ENCODE peak calls at places on chromosomes 4 and X, in six cellular contexts. One of them, this sample, is unnamed.

GRCh38 chr4:52780206-52780605 is 29.0 kb upstream of the ERVMER34-1 start:
- DNase-seq in left lung: no peak
- DNase-seq in suprapubic skin: no peak
- DNase-seq in kidney epithelial cell: no peak
- DNase-seq in astrocyte of the spinal cord: peak
- DNase-seq in right lobe of liver: no peak
- DNase-seq in this sample: peak

GRCh38 chr4:147096667-147097604 is 151.3 kb upstream of the TTC29 start:
- DNase-seq in right lobe of liver: no peak
- DNase-seq in left lung: no peak
- DNase-seq in kidney epithelial cell: peak
- DNase-seq in suprapubic skin: no peak
- DNase-seq in astrocyte of the spinal cord: peak
- DNase-seq in this sample: peak

GRCh38 chr4:157280673-157281072 is 60.1 kb downstream of the GRIA2 start:
- DNase-seq in suprapubic skin: no peak
- DNase-seq in left lung: no peak
- DNase-seq in kidney epithelial cell: no peak
- DNase-seq in right lobe of liver: no peak
- DNase-seq in astrocyte of the spinal cord: no peak
- DNase-seq in this sample: no peak

GRCh38 chrX:130106071-130106470 is 4.2 kb downstream of the ELF4 start:
- DNase-seq in right lobe of liver: no peak
- DNase-seq in kidney epithelial cell: no peak
- DNase-seq in left lung: no peak
- DNase-seq in astrocyte of the spinal cord: no peak
- DNase-seq in suprapubic skin: no peak
- DNase-seq in this sample: peak

GRCh38 chrX:67543818-67544217 is at the start of gene AR:
- DNase-seq in right lobe of liver: peak
- DNase-seq in astrocyte of the spinal cord: peak
- DNase-seq in left lung: peak
- DNase-seq in kidney epithelial cell: no peak
- DNase-seq in suprapubic skin: peak
- DNase-seq in this sample: peak

GRCh38 chr4:47531241-47531953 is 46.3 kb downstream of the ATP10D start:
- DNase-seq in suprapubic skin: no peak
- DNase-seq in astrocyte of the spinal cord: peak
- DNase-seq in left lung: no peak
- DNase-seq in kidney epithelial cell: peak
- DNase-seq in right lobe of liver: no peak
- DNase-seq in this sample: peak

GRCh38 chrX:11304829-11305228 is 11.6 kb downstream of the AMELX start:
- DNase-seq in left lung: no peak
- DNase-seq in kidney epithelial cell: no peak
- DNase-seq in suprapubic skin: no peak
- DNase-seq in right lobe of liver: no peak
- DNase-seq in astrocyte of the spinal cord: no peak
- DNase-seq in this sample: no peak

GRCh38 chr4:40152642-40153041 is 44.2 kb upstream of the RHOH start:
- DNase-seq in astrocyte of the spinal cord: no peak
- DNase-seq in right lobe of liver: no peak
- DNase-seq in left lung: no peak
- DNase-seq in suprapubic skin: no peak
- DNase-seq in kidney epithelial cell: no peak
- DNase-seq in this sample: no peak

GRCh38 chrX:151828434-151829080 is 84.1 kb upstream of the MAGEA4 start:
- DNase-seq in kidney epithelial cell: no peak
- DNase-seq in astrocyte of the spinal cord: no peak
- DNase-seq in suprapubic skin: no peak
- DNase-seq in right lobe of liver: no peak
- DNase-seq in left lung: no peak
- DNase-seq in this sample: peak

GRCh38 chr4:111595456-111595855 is 549.8 kb upstream of the FAM241A start:
- DNase-seq in right lobe of liver: no peak
- DNase-seq in suprapubic skin: no peak
- DNase-seq in kidney epithelial cell: no peak
- DNase-seq in astrocyte of the spinal cord: no peak
- DNase-seq in left lung: no peak
- DNase-seq in this sample: no peak

GRCh38 chrX:72576161-72576896 is 3.7 kb upstream of the HDAC8 start:
- DNase-seq in left lung: no peak
- DNase-seq in astrocyte of the spinal cord: peak
- DNase-seq in right lobe of liver: peak
- DNase-seq in kidney epithelial cell: no peak
- DNase-seq in suprapubic skin: no peak
- DNase-seq in this sample: peak

GRCh38 chr4:87851955-87852354 is 19.2 kb downstream of the MEPE start:
- DNase-seq in kidney epithelial cell: no peak
- DNase-seq in suprapubic skin: no peak
- DNase-seq in right lobe of liver: no peak
- DNase-seq in astrocyte of the spinal cord: no peak
- DNase-seq in left lung: no peak
- DNase-seq in this sample: no peak

GRCh38 chr4:73917081-73917501 is 47.9 kb downstream of the CXCL1 start:
- DNase-seq in left lung: no peak
- DNase-seq in kidney epithelial cell: peak
- DNase-seq in suprapubic skin: no peak
- DNase-seq in astrocyte of the spinal cord: peak
- DNase-seq in right lobe of liver: no peak
- DNase-seq in this sample: peak

GRCh38 chr4:74590476-74590875 is 145.5 kb downstream of the AREG start:
- DNase-seq in left lung: no peak
- DNase-seq in suprapubic skin: no peak
- DNase-seq in right lobe of liver: no peak
- DNase-seq in kidney epithelial cell: no peak
- DNase-seq in astrocyte of the spinal cord: no peak
- DNase-seq in this sample: no peak

GRCh38 chr4:8618421-8618820 is 25.9 kb downstream of the CPZ start:
- DNase-seq in left lung: peak
- DNase-seq in right lobe of liver: no peak
- DNase-seq in astrocyte of the spinal cord: no peak
- DNase-seq in kidney epithelial cell: no peak
- DNase-seq in suprapubic skin: peak
- DNase-seq in this sample: no peak

GRCh38 chrX:138917781-138918180 is 206.3 kb upstream of the FGF13 start:
- DNase-seq in astrocyte of the spinal cord: peak
- DNase-seq in kidney epithelial cell: peak
- DNase-seq in left lung: no peak
- DNase-seq in suprapubic skin: no peak
- DNase-seq in right lobe of liver: no peak
- DNase-seq in this sample: peak

GRCh38 chr4:77167173-77167572 is 10.2 kb downstream of the CCNG2 start:
- DNase-seq in kidney epithelial cell: no peak
- DNase-seq in left lung: no peak
- DNase-seq in astrocyte of the spinal cord: no peak
- DNase-seq in suprapubic skin: no peak
- DNase-seq in right lobe of liver: no peak
- DNase-seq in this sample: no peak

GRCh38 chr4:157270552-157270951 is 50.0 kb downstream of the GRIA2 start:
- DNase-seq in kidney epithelial cell: no peak
- DNase-seq in left lung: no peak
- DNase-seq in suprapubic skin: no peak
- DNase-seq in right lobe of liver: no peak
- DNase-seq in astrocyte of the spinal cord: no peak
- DNase-seq in this sample: no peak

GRCh38 chrX:9282325-9282724 is 182.5 kb upstream of the TBL1X start:
- DNase-seq in left lung: no peak
- DNase-seq in suprapubic skin: no peak
- DNase-seq in kidney epithelial cell: no peak
- DNase-seq in right lobe of liver: no peak
- DNase-seq in astrocyte of the spinal cord: no peak
- DNase-seq in this sample: no peak

GRCh38 chr4:39932776-39933402 is 44.8 kb downstream of the PDS5A start:
- DNase-seq in kidney epithelial cell: no peak
- DNase-seq in suprapubic skin: no peak
- DNase-seq in right lobe of liver: no peak
- DNase-seq in left lung: no peak
- DNase-seq in astrocyte of the spinal cord: no peak
- DNase-seq in this sample: no peak

GRCh38 chr4:56727150-56727549 is 46.1 kb upstream of the HOPX start:
- DNase-seq in left lung: no peak
- DNase-seq in right lobe of liver: no peak
- DNase-seq in suprapubic skin: no peak
- DNase-seq in astrocyte of the spinal cord: peak
- DNase-seq in kidney epithelial cell: no peak
- DNase-seq in this sample: no peak

GRCh38 chrX:154091678-154092077 is 5.8 kb downstream of the MECP2 start:
- DNase-seq in left lung: no peak
- DNase-seq in astrocyte of the spinal cord: no peak
- DNase-seq in suprapubic skin: no peak
- DNase-seq in right lobe of liver: no peak
- DNase-seq in kidney epithelial cell: no peak
- DNase-seq in this sample: no peak

DNA sequence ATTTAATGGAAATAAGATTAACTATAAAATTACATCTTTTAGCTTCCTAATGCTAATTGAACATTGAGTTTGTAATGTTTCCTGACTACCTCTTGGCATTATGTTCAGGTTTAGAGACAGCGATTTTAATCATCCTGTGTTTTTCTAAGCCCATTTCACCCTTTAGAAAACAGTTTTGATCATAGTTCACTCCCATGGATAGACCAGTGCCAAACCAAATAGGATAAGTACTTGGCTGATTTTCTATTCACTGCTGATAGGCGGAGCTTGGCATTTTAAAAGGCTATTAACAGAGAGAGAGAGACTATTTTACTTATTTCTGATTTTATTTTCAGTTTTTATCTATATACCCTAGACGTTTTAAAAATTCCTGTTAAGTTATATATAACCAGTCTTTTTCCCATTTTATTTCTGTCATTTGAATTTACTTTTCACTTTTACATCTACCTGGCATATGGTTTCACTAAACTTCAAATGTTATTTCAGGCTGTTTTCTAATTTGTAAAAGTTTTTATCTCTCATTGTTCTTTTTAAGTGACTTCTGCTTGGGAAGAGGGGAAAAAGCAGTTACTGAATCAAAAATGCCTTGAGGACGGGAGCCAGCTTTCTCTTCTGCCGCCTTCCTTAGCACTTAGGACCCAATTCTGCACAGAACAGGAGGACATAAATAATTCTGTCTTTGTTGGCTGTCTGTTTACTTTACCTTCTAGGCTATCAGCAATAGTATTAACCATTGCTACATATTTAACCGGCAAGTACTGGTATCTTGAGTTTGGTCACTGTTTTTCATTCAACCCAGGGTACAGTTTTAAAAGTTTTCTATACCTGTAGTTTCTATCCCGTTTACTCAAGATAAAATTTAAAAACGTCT is 46.4 kb downstream of the SGMS2 start:
- DNase-seq in astrocyte of the spinal cord: no peak
- DNase-seq in right lobe of liver: no peak
- DNase-seq in kidney epithelial cell: no peak
- DNase-seq in suprapubic skin: no peak
- DNase-seq in left lung: no peak
- DNase-seq in this sample: peak
- TF ChIP-seq CTCF in astrocyte of the spinal cord: no peak
- TF ChIP-seq CTCF in right lobe of liver: no peak
- TF ChIP-seq CTCF in kidney epithelial cell: no peak
- TF ChIP-seq CTCF in suprapubic skin: no peak
- TF ChIP-seq CTCF in left lung: no peak
- TF ChIP-seq CTCF in this sample: no peak

DNA sequence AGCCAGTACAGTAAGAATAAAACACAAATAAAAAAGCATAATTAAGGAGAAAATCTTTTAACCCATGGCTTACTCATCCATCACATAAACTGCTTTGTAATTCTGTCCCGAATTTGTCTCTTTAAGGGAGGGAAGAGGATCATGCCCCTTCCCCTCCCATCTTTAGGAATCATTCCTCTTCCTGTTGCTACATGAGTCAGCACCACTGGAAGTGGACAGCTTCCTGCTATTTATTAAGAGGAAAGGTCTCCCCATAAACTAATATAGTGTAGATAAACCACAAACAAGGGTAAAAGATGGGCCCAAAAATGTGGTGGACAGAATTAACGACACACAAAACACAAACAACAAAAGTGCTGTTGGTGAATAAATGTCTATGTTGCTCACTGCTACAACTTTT is 75.8 kb downstream of the PPP3CA start:
- DNase-seq in kidney epithelial cell: no peak
- DNase-seq in suprapubic skin: no peak
- DNase-seq in left lung: no peak
- DNase-seq in astrocyte of the spinal cord: no peak
- DNase-seq in right lobe of liver: no peak
- DNase-seq in this sample: no peak
- H3K4me3 ChIP-seq in kidney epithelial cell: no peak
- H3K4me3 ChIP-seq in suprapubic skin: no peak
- H3K4me3 ChIP-seq in left lung: no peak
- H3K4me3 ChIP-seq in astrocyte of the spinal cord: no peak
- H3K4me3 ChIP-seq in right lobe of liver: no peak
- H3K4me3 ChIP-seq in this sample: no peak

GRCh38 chrX:48806088-48806487 is 4.2 kb downstream of the HDAC6 start:
- DNase-seq in suprapubic skin: peak
- DNase-seq in kidney epithelial cell: no peak
- DNase-seq in astrocyte of the spinal cord: no peak
- DNase-seq in left lung: no peak
- DNase-seq in right lobe of liver: no peak
- DNase-seq in this sample: no peak
- TF ChIP-seq CTCF in suprapubic skin: no peak
- TF ChIP-seq CTCF in kidney epithelial cell: no peak
- TF ChIP-seq CTCF in astrocyte of the spinal cord: no peak
- TF ChIP-seq CTCF in left lung: no peak
- TF ChIP-seq CTCF in right lobe of liver: no peak
- TF ChIP-seq CTCF in this sample: no peak

GRCh38 chr4:162162672-162163071 is 1.1 kb downstream of the FSTL5 start:
- DNase-seq in astrocyte of the spinal cord: no peak
- DNase-seq in right lobe of liver: no peak
- DNase-seq in left lung: no peak
- DNase-seq in kidney epithelial cell: no peak
- DNase-seq in suprapubic skin: no peak
- DNase-seq in this sample: no peak

GRCh38 chr4:162164881-162165528 is 1.2 kb upstream of the FSTL5 start:
- DNase-seq in right lobe of liver: no peak
- DNase-seq in left lung: no peak
- DNase-seq in suprapubic skin: no peak
- DNase-seq in kidney epithelial cell: no peak
- DNase-seq in astrocyte of the spinal cord: peak
- DNase-seq in this sample: no peak

DNA sequence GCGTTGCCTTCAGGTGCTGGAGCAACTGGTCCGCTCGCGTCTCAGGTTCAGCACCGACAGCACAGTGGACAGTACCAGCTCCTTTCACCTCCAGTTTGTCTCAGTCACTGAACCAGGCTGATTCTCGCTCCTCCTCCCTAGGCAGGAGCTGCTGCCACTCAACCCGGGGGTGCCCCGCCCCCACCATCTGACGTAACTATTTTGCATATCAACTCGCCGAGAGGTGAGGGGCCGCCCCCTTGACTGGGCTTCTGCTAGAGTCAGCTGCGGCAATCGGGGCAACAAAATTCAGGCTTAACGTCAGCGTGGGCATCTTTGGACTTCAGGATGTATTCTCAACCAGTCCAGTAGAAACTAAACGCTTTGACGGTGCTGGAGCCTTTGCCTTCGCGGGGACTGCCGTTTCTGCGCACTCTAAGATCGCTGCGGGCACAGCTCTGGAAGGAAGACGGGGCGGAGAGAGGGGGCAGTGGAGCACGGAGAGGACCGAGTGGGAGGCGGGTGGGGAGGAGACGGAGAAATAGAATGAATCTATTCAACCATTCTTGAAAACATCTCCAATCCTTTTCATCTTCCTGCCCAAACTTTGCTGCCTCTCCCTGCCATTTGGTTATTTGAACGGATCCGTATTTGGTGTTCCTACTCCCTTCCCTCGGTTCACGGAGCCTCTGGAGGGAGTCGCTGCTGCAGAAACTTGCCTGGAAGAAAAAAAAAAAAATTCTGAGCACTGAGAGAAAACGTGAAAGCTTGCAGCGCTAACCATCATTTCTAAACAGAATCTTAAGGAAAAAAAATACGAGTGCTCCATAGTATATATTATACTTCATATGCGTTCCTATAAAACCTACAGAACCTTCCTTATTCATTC is at the start of gene FSTL5:
- DNase-seq in kidney epithelial cell: peak
- DNase-seq in suprapubic skin: no peak
- DNase-seq in astrocyte of the spinal cord: peak
- DNase-seq in left lung: peak
- DNase-seq in right lobe of liver: peak
- DNase-seq in this sample: no peak
- H3K4me3 ChIP-seq in kidney epithelial cell: peak
- H3K4me3 ChIP-seq in suprapubic skin: peak
- H3K4me3 ChIP-seq in astrocyte of the spinal cord: peak
- H3K4me3 ChIP-seq in left lung: peak
- H3K4me3 ChIP-seq in right lobe of liver: no peak
- H3K4me3 ChIP-seq in this sample: no peak

This sample was measured in fibroblast of the aortic adventitia.